ENCODE peak calls at places on chromosome 7, in ten cellular contexts. C, Y, T, G, W, D, H, A, Q and O are unnamed samples.

GRCh38 chr7:80249619-80250305 is 115.1 kb downstream of the GNAI1 start:
- DNase-seq in C (no peak), Y (no peak), T (no peak), G (no peak), W (peak; percentile 29), D (no peak), H (no peak), A (no peak), Q (no peak), O (no peak)

GRCh38 chr7:83782628-83783027 is 133.7 kb upstream of the SEMA3E start:
- DNase-seq in C (no peak), Y (no peak), T (no peak), G (no peak), W (no peak), D (no peak), H (no peak), A (no peak), Q (no peak), O (no peak)

GRCh38 chr7:27134392-27134791 is 3.8 kb upstream of the HOXA4 start:
- DNase-seq in C (peak; percentile 14), Y (peak; percentile 81), T (no peak), G (peak; percentile 41), W (peak; percentile 97), D (no peak), H (no peak), A (no peak), Q (no peak), O (no peak)

GRCh38 chr7:148772297-148773089 is 73.8 kb downstream of the CUL1 start:
- DNase-seq in C (no peak), Y (peak; percentile 67), T (no peak), G (no peak), W (peak; percentile 98), D (no peak), H (peak; percentile 82), A (no peak), Q (no peak), O (no peak)

GRCh38 chr7:37354661-37355131 is 94.0 kb downstream of the ELMO1 start:
- DNase-seq in C (no peak), Y (peak; percentile 84), T (no peak), G (no peak), W (no peak), D (peak; percentile 87), H (no peak), A (peak; percentile 85), Q (no peak), O (peak; percentile 49)

GRCh38 chr7:27314111-27314510 is 71.5 kb downstream of the EVX1 start:
- DNase-seq in C (no peak), Y (no peak), T (no peak), G (peak; percentile 37), W (no peak), D (no peak), H (no peak), A (no peak), Q (no peak), O (no peak)

GRCh38 chr7:68862736-68863135 is 735.5 kb upstream of the AUTS2 start:
- DNase-seq in C (no peak), Y (no peak), T (no peak), G (no peak), W (no peak), D (no peak), H (no peak), A (no peak), Q (no peak), O (no peak)

GRCh38 chr7:157514306-157514705 is 177.5 kb downstream of the DNAJB6 start:
- DNase-seq in C (no peak), Y (no peak), T (no peak), G (no peak), W (no peak), D (no peak), H (no peak), A (no peak), Q (no peak), O (no peak)

GRCh38 chr7:42953989-42954388 is 21.8 kb downstream of the MRPL32 start:
- DNase-seq in C (no peak), Y (no peak), T (no peak), G (no peak), W (no peak), D (no peak), H (no peak), A (no peak), Q (no peak), O (no peak)

GRCh38 chr7:148535227-148535626 is 55.3 kb upstream of the C7orf33 start:
- DNase-seq in C (no peak), Y (peak; percentile 51), T (no peak), G (no peak), W (no peak), D (no peak), H (no peak), A (no peak), Q (no peak), O (no peak)

GRCh38 chr7:91692800-91693199 is 187.7 kb downstream of the MTERF1 start:
- DNase-seq in C (no peak), Y (no peak), T (no peak), G (no peak), W (no peak), D (no peak), H (no peak), A (no peak), Q (no peak), O (no peak)

GRCh38 chr7:39898867-39899266 is 51.2 kb upstream of the CDK13 start:
- DNase-seq in C (no peak), Y (no peak), T (no peak), G (no peak), W (no peak), D (no peak), H (no peak), A (no peak), Q (no peak), O (no peak)

GRCh38 chr7:47503283-47503682 is 78.6 kb downstream of the TNS3 start:
- DNase-seq in C (no peak), Y (no peak), T (no peak), G (no peak), W (peak; percentile 84), D (no peak), H (no peak), A (no peak), Q (no peak), O (peak; percentile 45)

GRCh38 chr7:77537595-77538185 is 595 bp downstream of the PTPN12 start:
- DNase-seq in C (peak; percentile 48), Y (peak; percentile 74), T (peak; percentile 40), G (no peak), W (no peak), D (no peak), H (no peak), A (peak; percentile 35), Q (no peak), O (peak; percentile 59)

DNA sequence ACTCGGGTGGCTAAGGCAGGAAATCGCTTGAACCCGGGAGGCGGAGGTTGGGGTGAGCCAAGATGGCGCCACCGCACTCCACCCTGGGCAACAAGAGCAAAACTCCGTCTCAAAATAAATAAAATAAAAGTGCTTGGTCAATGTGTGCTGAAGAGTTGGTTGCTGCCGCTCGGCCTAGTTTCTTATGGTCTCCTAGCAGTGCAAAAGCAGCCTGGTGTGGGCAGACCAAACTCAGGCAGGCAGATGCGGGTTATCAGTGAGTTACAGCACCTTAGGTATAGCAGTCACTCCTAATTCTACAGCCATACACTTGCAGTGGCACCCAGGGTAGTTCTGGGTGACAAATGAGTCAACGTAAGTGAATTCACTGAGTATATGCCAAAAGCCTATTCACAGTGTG is 22.6 kb downstream of the HSPB1 start:
- DNase-seq in C (no peak), Y (no peak), T (no peak), G (no peak), W (no peak), D (no peak), H (no peak), A (no peak), Q (no peak), O (no peak)
- TF ChIP-seq POLR2A in C (no peak), Y (no peak), T (no peak), G (no peak), W (no peak), D (no peak), H (no peak), A (no peak), Q (no peak), O (no peak)

DNA sequence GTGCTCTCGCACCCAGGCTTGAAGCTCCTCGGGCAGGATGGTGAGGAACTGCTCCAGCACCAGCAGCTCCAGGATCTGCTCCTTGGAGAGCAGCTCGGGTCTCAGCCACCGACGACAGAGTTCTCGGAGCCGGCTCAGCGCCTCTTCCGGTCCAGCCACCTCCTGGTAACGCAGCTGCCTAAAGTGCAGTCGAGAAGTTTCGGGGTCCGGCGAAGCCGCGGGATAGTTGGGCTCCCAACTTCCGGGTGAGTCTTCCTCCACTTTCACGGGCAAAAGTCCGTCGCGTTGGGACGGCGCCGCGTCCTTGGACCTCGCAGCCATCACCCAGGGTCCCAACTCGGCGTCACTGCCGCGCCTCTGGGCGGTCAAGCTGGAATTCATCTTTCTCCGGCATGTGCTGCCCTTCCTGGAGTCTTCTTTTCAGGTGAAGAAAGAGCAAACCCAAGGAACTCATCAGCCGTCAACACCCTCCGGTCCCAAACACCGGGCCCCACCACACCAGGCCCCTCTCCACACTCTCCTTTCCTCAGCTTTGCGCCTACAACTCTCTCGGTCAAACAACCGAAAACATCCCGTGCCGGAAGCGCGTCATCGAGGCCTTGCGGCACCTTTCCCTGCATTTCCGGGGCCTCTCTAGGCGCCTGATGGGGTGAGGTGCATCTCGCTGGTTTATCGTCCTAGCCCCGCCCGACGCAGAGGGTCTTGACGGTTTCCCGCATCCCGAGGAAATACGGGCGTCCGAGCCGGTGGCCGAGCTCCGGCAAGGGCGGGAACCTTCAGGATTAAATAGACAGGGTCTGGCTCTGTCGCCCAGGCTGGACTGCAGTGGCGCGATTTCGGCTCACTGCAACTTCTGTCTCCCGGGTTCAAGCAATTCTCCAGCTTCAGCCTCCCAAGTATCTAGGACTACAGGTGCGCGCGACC is at the start of gene ZNF394:
- DNase-seq in C (peak; percentile 94), Y (peak; percentile 97), T (peak; percentile 84), G (peak; percentile 86), W (peak; percentile 93), D (peak; percentile 95), H (peak; percentile 87), A (peak; percentile 92), Q (peak; percentile 90), O (peak; percentile 90)
- TF ChIP-seq POLR2A in C (peak; percentile 71), Y (peak; percentile 96), T (peak; percentile 95), G (peak; percentile 70), W (peak; percentile 95), D (peak; percentile 74), H (peak; percentile 71), A (no peak), Q (peak; percentile 68), O (peak; percentile 67)

GRCh38 chr7:8761731-8762130 is 328.3 kb downstream of the NXPH1 start:
- DNase-seq in C (no peak), Y (no peak), T (no peak), G (no peak), W (no peak), D (no peak), H (no peak), A (no peak), Q (no peak), O (no peak)

GRCh38 chr7:8765374-8765773 is 332.0 kb downstream of the NXPH1 start:
- DNase-seq in C (no peak), Y (no peak), T (no peak), G (no peak), W (no peak), D (no peak), H (no peak), A (no peak), Q (no peak), O (no peak)

GRCh38 chr7:8762803-8763202 is 329.4 kb downstream of the NXPH1 start:
- DNase-seq in C (no peak), Y (no peak), T (no peak), G (no peak), W (no peak), D (no peak), H (no peak), A (no peak), Q (no peak), O (no peak)
- TF ChIP-seq POLR2A in C (no peak), Y (no peak), T (no peak), G (no peak), W (no peak), D (no peak), H (no peak), A (no peak), Q (no peak), O (no peak)

GRCh38 chr7:158824028-158824427 is 5.3 kb downstream of the ESYT2 start:
- DNase-seq in C (peak; percentile 58), Y (peak; percentile 97), T (no peak), G (no peak), W (no peak), D (no peak), H (no peak), A (no peak), Q (no peak), O (no peak)
- TF ChIP-seq POLR2A in C (no peak), Y (peak; percentile 55), T (peak; percentile 42), G (no peak), W (no peak), D (no peak), H (no peak), A (no peak), Q (no peak), O (no peak)